ENCODE peak calls at places on chromosomes 1 and 21, in four cellular contexts. U is mucosa of descending colon; E is activated CD8-positive, alpha-beta memory T cell treated with anti-CD3 and anti-CD28 coated beads for 48 hours; O is AG08395. J is an unnamed sample.

GRCh38 chr1:18972991-18973390 is 16.5 kb upstream of the IFFO2 start:
- DNase-seq in E (no peak), O (no peak), U (no peak), J (no peak)

GRCh38 chr1:64933296-64934070 is 32.9 kb downstream of the JAK1 start:
- DNase-seq in O (peak), E (no peak), U (no peak), J (peak)

GRCh38 chr1:192951961-192952460 is 107.1 kb downstream of the UCHL5 start:
- DNase-seq in U (no peak), O (peak), E (no peak), J (peak)

GRCh38 chr1:14594045-14594444 is 4.4 kb upstream of the KAZN start:
- DNase-seq in E (no peak), U (no peak), O (no peak), J (no peak)

GRCh38 chr1:3534803-3535637 is 76.3 kb downstream of the MEGF6 start:
- DNase-seq in O (no peak), E (no peak), U (no peak), J (no peak)

GRCh38 chr1:51236548-51237312 is 657 bp downstream of the RNF11 start:
- DNase-seq in E (no peak), U (peak), O (peak), J (peak)

GRCh38 chr1:1034438-1034759 is 14.5 kb downstream of the AGRN start:
- DNase-seq in E (no peak), O (no peak), U (no peak), J (no peak)

GRCh38 chr21:30216041-30216723 is at the start of gene CLDN8:
- DNase-seq in E (no peak), O (no peak), U (peak), J (no peak)

GRCh38 chr1:226655251-226656163 is 83.6 kb downstream of the ITPKB start:
- DNase-seq in E (no peak), U (peak), O (no peak), J (no peak)

GRCh38 chr1:14948112-14948652 is 205.4 kb upstream of the TMEM51 start:
- DNase-seq in O (no peak), E (no peak), U (no peak), J (no peak)

GRCh38 chr1:11653616-11654570 is at the start of gene FBXO2:
- DNase-seq in E (no peak), O (peak), U (peak), J (peak)

GRCh38 chr1:19203440-19203839 is 6.6 kb downstream of the UBR4 start:
- DNase-seq in U (no peak), E (no peak), O (peak), J (peak)

GRCh38 chr1:156372265-156372586 is 3.2 kb downstream of the RHBG start:
- DNase-seq in O (peak), E (no peak), U (no peak), J (no peak)

GRCh38 chr21:32717851-32718316 is 9.9 kb downstream of the SYNJ1 start:
- DNase-seq in O (no peak), U (no peak), E (no peak), J (no peak)

J was measured in fibroblast of lung.